ENCODE peak calls at places on chromosomes 13 and 19, in eight cellular contexts. Z is nephron progenitor cell, A is foreskin fibroblast, C is adrenal gland, I is endothelial cell, O is Calu3, E is SK-N-SH, H is colonic mucosa. X is an unnamed sample.

GRCh38 chr19:49565261-49565660 is 15.1 kb downstream of the NOSIP start:
- DNase-seq in Z (no peak), A (peak), C (peak), I (no peak), O (no peak), E (no peak), H (peak), X (no peak)

GRCh38 chr19:45798995-45799517 is 6.4 kb upstream of the DMWD start:
- DNase-seq in Z (peak), A (peak), C (peak), I (peak), O (peak), E (peak), H (no peak), X (no peak)

GRCh38 chr13:47841131-47841530 is 159.9 kb downstream of the SUCLA2 start:
- DNase-seq in Z (no peak), A (no peak), C (no peak), I (no peak), O (no peak), E (no peak), H (no peak), X (no peak)

GRCh38 chr13:113976711-113977684 is 3.1 kb upstream of the C13orf46 start:
- DNase-seq in Z (no peak), A (peak), C (no peak), I (no peak), O (peak), E (no peak), H (no peak), X (no peak)

GRCh38 chr13:30341815-30342570 is 34.6 kb upstream of the KATNAL1 start:
- DNase-seq in Z (no peak), A (peak), C (peak), I (no peak), O (peak), E (peak), H (peak), X (peak)

GRCh38 chr19:13557756-13558398 is 51.6 kb upstream of the CACNA1A start:
- DNase-seq in Z (no peak), A (no peak), C (no peak), I (peak), O (peak), E (no peak), H (peak), X (no peak)

GRCh38 chr13:33032037-33032625 is 15.9 kb downstream of the KL start:
- DNase-seq in Z (no peak), A (peak), C (no peak), I (no peak), O (no peak), E (no peak), H (no peak), X (peak)

GRCh38 chr13:33135097-33135496 is 118.9 kb downstream of the KL start:
- DNase-seq in Z (no peak), A (no peak), C (no peak), I (no peak), O (no peak), E (no peak), H (no peak), X (no peak)

GRCh38 chr19:16368385-16369305 is 44.0 kb downstream of the KLF2 start:
- DNase-seq in Z (no peak), A (no peak), C (peak), I (no peak), O (no peak), E (no peak), H (no peak), X (no peak)

GRCh38 chr13:42041017-42041683 is 7.3 kb upstream of the DGKH start:
- DNase-seq in Z (peak), A (peak), C (peak), I (peak), O (peak), E (peak), H (peak), X (no peak)

GRCh38 chr19:1079566-1080111 is 12.7 kb downstream of the ARHGAP45 start:
- DNase-seq in Z (no peak), A (no peak), C (no peak), I (no peak), O (no peak), E (peak), H (peak), X (no peak)

GRCh38 chr19:9456018-9456689 is 20.8 kb upstream of the ZNF266 start:
- DNase-seq in Z (no peak), A (no peak), C (no peak), I (no peak), O (no peak), E (no peak), H (no peak), X (no peak)

GRCh38 chr13:76833465-76833864 is 52.7 kb downstream of the KCTD12 start:
- DNase-seq in Z (no peak), A (no peak), C (no peak), I (no peak), O (no peak), E (no peak), H (no peak), X (no peak)

GRCh38 chr13:76836311-76836710 is 49.9 kb downstream of the KCTD12 start:
- DNase-seq in Z (no peak), A (peak), C (no peak), I (no peak), O (no peak), E (no peak), H (no peak), X (no peak)

GRCh38 chr13:76830805-76831204 is 55.4 kb downstream of the KCTD12 start:
- DNase-seq in Z (no peak), A (no peak), C (no peak), I (no peak), O (no peak), E (no peak), H (no peak), X (no peak)

GRCh38 chr13:76829572-76830327 is 56.5 kb downstream of the KCTD12 start:
- DNase-seq in Z (peak), A (no peak), C (no peak), I (no peak), O (no peak), E (no peak), H (no peak), X (no peak)

DNA sequence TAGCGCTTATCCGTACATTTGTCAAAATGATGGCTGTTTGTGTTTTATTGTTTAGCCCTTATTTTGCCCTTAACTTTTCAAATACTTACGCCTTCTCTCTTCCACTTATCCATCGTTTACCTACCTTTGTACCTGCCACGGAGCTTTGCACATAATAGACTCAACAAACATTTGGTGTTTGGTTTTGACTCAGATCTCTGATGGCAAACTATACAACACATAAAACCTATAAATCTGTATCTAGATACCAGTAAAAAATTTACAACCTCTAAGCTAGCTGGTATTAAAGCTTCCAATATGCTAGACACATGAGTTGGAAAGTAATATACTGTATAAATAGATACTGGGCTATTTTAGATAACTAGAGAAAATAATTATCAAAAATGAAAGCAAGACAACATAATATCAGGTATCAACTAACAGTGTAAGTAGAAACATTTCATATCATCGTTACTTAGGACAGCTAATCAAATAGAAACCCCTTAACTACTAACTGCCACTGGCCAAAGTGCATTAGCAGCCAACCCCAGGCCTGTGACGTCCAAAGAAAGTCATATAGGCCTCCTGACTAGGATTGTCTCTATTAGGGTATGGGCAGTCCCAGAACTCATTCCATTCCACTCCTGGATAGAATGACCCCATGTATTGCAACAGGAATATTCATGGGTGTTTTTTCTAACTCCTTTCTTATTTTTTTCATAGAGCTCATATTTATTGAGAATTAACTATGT is 53.8 kb downstream of the KCTD12 start:
- DNase-seq in Z (no peak), A (no peak), C (no peak), I (no peak), O (no peak), E (no peak), H (no peak), X (no peak)
- TF ChIP-seq CTCF in Z (no peak), A (no peak), C (no peak), I (no peak), O (no peak), E (no peak), H (no peak), X (no peak)

DNA sequence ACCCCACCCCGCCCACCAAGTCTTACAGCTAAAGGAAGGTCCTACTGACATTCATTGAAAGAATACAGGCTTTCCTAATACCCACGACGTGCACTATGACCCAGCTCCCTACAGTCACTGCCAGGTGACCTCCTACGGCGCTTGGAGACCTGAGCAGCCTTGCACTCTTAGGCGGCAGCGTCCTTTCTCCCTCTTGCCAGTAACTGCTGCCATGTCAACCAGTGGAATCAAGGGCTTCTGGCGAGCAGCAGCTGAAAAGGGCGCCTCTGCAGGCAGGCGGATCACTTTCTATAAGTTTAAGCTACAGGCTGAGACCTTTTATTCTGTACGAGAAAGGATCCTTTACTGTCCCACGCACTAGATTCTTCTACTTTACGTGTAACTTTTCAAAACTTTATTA is 2.0 kb downstream of the KCTD12 start:
- DNase-seq in Z (peak), A (peak), C (peak), I (peak), O (peak), E (no peak), H (peak), X (peak)
- TF ChIP-seq CTCF in Z (no peak), A (peak), C (peak), I (no peak), O (no peak), E (no peak), H (no peak), X (peak)

GRCh38 chr13:31967155-31967554 is 64.4 kb upstream of the FRY start:
- DNase-seq in Z (no peak), A (no peak), C (no peak), I (no peak), O (no peak), E (no peak), H (no peak), X (no peak)
- TF ChIP-seq CTCF in Z (peak), A (no peak), C (no peak), I (peak), O (no peak), E (peak), H (no peak), X (no peak)

DNA sequence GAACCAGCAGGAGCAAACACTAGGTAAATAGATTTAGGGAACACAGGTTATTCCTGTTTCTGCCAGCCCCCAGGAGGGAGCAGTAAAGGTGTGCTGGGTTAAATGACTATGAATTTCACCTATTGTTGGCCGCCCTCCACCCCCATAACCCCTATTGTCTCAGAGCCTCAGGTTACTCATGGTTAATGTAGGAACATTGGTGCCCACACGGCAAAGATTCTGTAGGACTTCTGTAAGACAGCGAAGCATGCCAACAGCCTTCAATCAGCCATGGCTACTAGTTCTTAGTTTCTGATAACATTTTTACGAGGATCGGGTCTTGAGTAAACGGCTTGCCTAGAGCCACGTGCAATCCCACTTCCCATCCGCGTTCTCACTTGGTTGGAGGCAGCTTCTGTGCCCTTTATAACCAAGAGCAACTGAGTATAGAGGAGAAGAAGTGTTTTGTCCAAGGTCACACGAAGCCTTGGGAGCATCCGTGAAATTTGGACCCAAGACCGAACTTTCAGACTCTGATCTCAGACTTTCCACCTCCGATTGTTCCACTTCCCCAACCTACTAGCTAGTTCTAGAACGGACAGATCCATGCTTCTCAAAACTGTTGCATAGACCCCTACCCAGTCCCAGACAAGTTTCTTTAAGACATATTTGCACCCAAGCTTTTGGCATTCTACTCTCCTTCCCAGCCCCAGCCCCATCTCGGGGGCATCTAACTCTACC is 5.1 kb upstream of the CACNG8 start:
- DNase-seq in Z (no peak), A (no peak), C (no peak), I (no peak), O (no peak), E (no peak), H (no peak), X (no peak)
- TF ChIP-seq CTCF in Z (no peak), A (no peak), C (no peak), I (no peak), O (no peak), E (no peak), H (no peak), X (no peak)

GRCh38 chr13:58960909-58961308 is 1202.8 kb downstream of the DIAPH3 start:
- DNase-seq in Z (no peak), A (no peak), C (no peak), I (no peak), O (no peak), E (peak), H (no peak), X (no peak)
- TF ChIP-seq CTCF in Z (peak), A (no peak), C (no peak), I (peak), O (no peak), E (peak), H (no peak), X (no peak)

DNA sequence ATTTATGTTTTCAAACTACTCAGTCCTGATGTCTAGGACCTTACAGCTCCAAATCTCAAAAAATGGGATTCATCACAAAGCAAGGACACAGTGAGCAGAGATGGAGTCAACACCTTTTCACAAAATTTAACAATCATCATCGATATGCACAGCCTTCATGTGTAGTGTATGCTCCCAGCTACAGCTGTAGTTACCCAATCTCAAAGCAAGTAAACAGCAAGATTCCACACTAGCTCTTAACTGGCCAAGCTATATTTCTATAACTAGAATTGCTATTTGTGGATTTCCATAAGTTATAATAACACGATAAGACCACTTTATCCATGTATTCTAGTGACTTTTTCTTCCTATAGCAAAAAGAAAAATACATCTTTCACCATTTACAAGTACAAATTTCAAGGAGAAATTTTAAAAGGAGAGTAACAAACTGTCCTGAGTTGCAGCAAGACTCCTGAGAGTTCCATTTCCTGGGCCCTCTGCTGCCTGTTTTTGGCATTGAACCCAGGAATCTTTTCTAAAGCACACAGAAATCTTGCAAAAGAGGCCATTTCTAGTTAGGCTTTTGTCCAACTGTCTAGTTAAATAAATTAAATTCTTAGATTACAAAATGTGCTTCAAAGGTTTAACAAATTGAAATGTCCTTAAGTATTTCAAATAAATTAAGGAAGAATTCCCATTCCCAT is 460.6 kb downstream of the FGF14 start:
- DNase-seq in Z (no peak), A (peak), C (no peak), I (no peak), O (no peak), E (peak), H (no peak), X (no peak)
- TF ChIP-seq CTCF in Z (peak), A (no peak), C (peak), I (no peak), O (no peak), E (peak), H (no peak), X (no peak)

X was measured in HFF-Myc.